ENCODE peak calls at places on chromosomes 11 and 22, in ten cellular contexts. O, W, Y, N, X, J, I, A, L and K are unnamed samples.
A peak's percentile ranks its signal among the peaks of the same experiment; 100 is the strongest.

GRCh38 chr22:22060200-22061084 is 77.9 kb upstream of the TOP3B start:
- DNase-seq in O (peak; percentile 58), W (peak; percentile 22), Y (peak; percentile 3), N (no peak), X (peak; percentile 76), J (peak; percentile 33), I (no peak), A (peak; percentile 12), L (no peak), K (peak; percentile 2)

GRCh38 chr11:10878408-10879214 is 20.8 kb upstream of the ZBED5 start:
- DNase-seq in O (peak; percentile 79), W (peak; percentile 61), Y (no peak), N (peak; percentile 60), X (no peak), J (no peak), I (no peak), A (peak; percentile 56), L (peak; percentile 70), K (peak; percentile 12)

GRCh38 chr11:117181586-117182550 is 3.3 kb downstream of the SIDT2 start:
- DNase-seq in O (no peak), W (no peak), Y (no peak), N (no peak), X (peak; percentile 24), J (no peak), I (no peak), A (no peak), L (no peak), K (no peak)

GRCh38 chr11:45272701-45273100 is 13.4 kb downstream of the SYT13 start:
- DNase-seq in O (peak; percentile 35), W (no peak), Y (no peak), N (peak; percentile 77), X (no peak), J (no peak), I (no peak), A (no peak), L (peak; percentile 82), K (peak; percentile 93)

GRCh38 chr11:13880719-13881118 is 81.8 kb upstream of the SPON1 start:
- DNase-seq in O (peak; percentile 64), W (no peak), Y (no peak), N (no peak), X (no peak), J (no peak), I (no peak), A (no peak), L (no peak), K (no peak)

GRCh38 chr22:35313311-35314121 is 13.8 kb downstream of the TOM1 start:
- DNase-seq in O (peak; percentile 61), W (no peak), Y (no peak), N (peak; percentile 20), X (peak; percentile 94), J (no peak), I (no peak), A (no peak), L (peak; percentile 91), K (peak; percentile 43)

GRCh38 chr11:36186340-36186739 is 102.9 kb downstream of the COMMD9 start:
- DNase-seq in O (peak; percentile 10), W (no peak), Y (no peak), N (peak; percentile 91), X (no peak), J (no peak), I (no peak), A (no peak), L (peak; percentile 18), K (no peak)

GRCh38 chr11:117584056-117584830 is 212.8 kb downstream of the DSCAML1 start:
- DNase-seq in O (no peak), W (no peak), Y (no peak), N (no peak), X (no peak), J (no peak), I (no peak), A (no peak), L (no peak), K (no peak)

GRCh38 chr11:17713851-17714250 is 5.5 kb upstream of the MYOD1 start:
- DNase-seq in O (no peak), W (no peak), Y (no peak), N (no peak), X (no peak), J (no peak), I (no peak), A (no peak), L (no peak), K (no peak)

GRCh38 chr11:1546536-1547466 is 25.3 kb downstream of the DUSP8 start:
- DNase-seq in O (peak; percentile 60), W (no peak), Y (no peak), N (peak; percentile 58), X (peak; percentile 76), J (peak; percentile 62), I (no peak), A (no peak), L (peak; percentile 49), K (peak; percentile 54)

GRCh38 chr11:96228911-96229310 is 114.1 kb downstream of the MAML2 start:
- DNase-seq in O (no peak), W (no peak), Y (no peak), N (no peak), X (no peak), J (no peak), I (no peak), A (no peak), L (no peak), K (no peak)

GRCh38 chr22:39839917-39840510 is 53.5 kb downstream of the ENTHD1 start:
- DNase-seq in O (no peak), W (no peak), Y (no peak), N (no peak), X (no peak), J (no peak), I (no peak), A (no peak), L (no peak), K (no peak)

GRCh38 chr22:32661296-32661695 is 140.2 kb upstream of the TIMP3 start:
- DNase-seq in O (no peak), W (no peak), Y (no peak), N (no peak), X (peak; percentile 79), J (no peak), I (no peak), A (no peak), L (no peak), K (no peak)

GRCh38 chr11:121503056-121503455 is 50.3 kb upstream of the SORL1-AS1 start:
- DNase-seq in O (no peak), W (no peak), Y (no peak), N (no peak), X (no peak), J (no peak), I (no peak), A (no peak), L (no peak), K (no peak)

GRCh38 chr11:99535819-99536218 is 515.1 kb downstream of the CNTN5 start:
- DNase-seq in O (peak; percentile 36), W (no peak), Y (no peak), N (no peak), X (no peak), J (no peak), I (no peak), A (no peak), L (no peak), K (no peak)

GRCh38 chr22:36867695-36868094 is 6.9 kb downstream of the NCF4 start:
- DNase-seq in O (no peak), W (no peak), Y (no peak), N (no peak), X (no peak), J (no peak), I (no peak), A (no peak), L (no peak), K (no peak)

GRCh38 chr11:72813740-72814138 is 472 bp upstream of the ATG16L2 start:
- DNase-seq in O (peak; percentile 81), W (peak; percentile 56), Y (peak; percentile 68), N (peak; percentile 82), X (peak; percentile 91), J (peak; percentile 78), I (peak; percentile 65), A (no peak), L (peak; percentile 74), K (peak; percentile 58)

GRCh38 chr22:36022162-36022561 is 6.5 kb downstream of the RBFOX2 start:
- DNase-seq in O (no peak), W (no peak), Y (no peak), N (no peak), X (no peak), J (no peak), I (no peak), A (no peak), L (no peak), K (no peak)

GRCh38 chr22:40524392-40525249 is 111.9 kb downstream of the MRTFA start:
- DNase-seq in O (peak; percentile 39), W (no peak), Y (no peak), N (no peak), X (no peak), J (no peak), I (no peak), A (no peak), L (no peak), K (no peak)

GRCh38 chr22:38050720-38051119 is 6.5 kb upstream of the PICK1 start:
- DNase-seq in O (no peak), W (no peak), Y (no peak), N (no peak), X (no peak), J (no peak), I (no peak), A (no peak), L (no peak), K (no peak)

GRCh38 chr11:112134473-112134872 is 29.4 kb downstream of the IL18 start:
- DNase-seq in O (no peak), W (no peak), Y (no peak), N (no peak), X (no peak), J (no peak), I (no peak), A (no peak), L (no peak), K (no peak)

GRCh38 chr11:119389611-119390254 is 8.2 kb upstream of the USP2 start:
- DNase-seq in O (peak; percentile 61), W (no peak), Y (no peak), N (peak; percentile 17), X (no peak), J (no peak), I (no peak), A (no peak), L (peak; percentile 73), K (no peak)

GRCh38 chr11:113906038-113906437 is 1.4 kb downstream of the HTR3B start:
- DNase-seq in O (peak; percentile 93), W (peak; percentile 45), Y (no peak), N (no peak), X (no peak), J (no peak), I (no peak), A (no peak), L (no peak), K (peak; percentile 87)

GRCh38 chr22:33971561-33971961 is 51.3 kb upstream of the LARGE1 start:
- DNase-seq in O (no peak), W (no peak), Y (no peak), N (no peak), X (no peak), J (no peak), I (no peak), A (no peak), L (no peak), K (no peak)

GRCh38 chr11:62747475-62748160 is 6.3 kb downstream of the ZBTB3 start:
- DNase-seq in O (no peak), W (no peak), Y (no peak), N (no peak), X (no peak), J (no peak), I (no peak), A (no peak), L (no peak), K (no peak)

GRCh38 chr11:124799384-124800225 is 601 bp downstream of the MSANTD2 start:
- DNase-seq in O (peak; percentile 33), W (no peak), Y (peak; percentile 24), N (peak; percentile 60), X (peak; percentile 63), J (peak; percentile 47), I (peak; percentile 7), A (no peak), L (no peak), K (no peak)

GRCh38 chr11:121321614-121322243 is 29.2 kb downstream of the SC5D start:
- DNase-seq in O (peak; percentile 76), W (peak; percentile 12), Y (no peak), N (peak; percentile 62), X (no peak), J (no peak), I (no peak), A (no peak), L (no peak), K (peak; percentile 57)

GRCh38 chr11:131883332-131883731 is 512.9 kb downstream of the NTM start:
- DNase-seq in O (no peak), W (no peak), Y (no peak), N (no peak), X (no peak), J (no peak), I (no peak), A (no peak), L (no peak), K (no peak)